ENCODE peak calls at places on chromosomes 6 and 20, in four cellular contexts. G is K562, A is HepG2, O is SK-N-SH. X is an unnamed sample.

GRCh38 chr6:8064638-8065518 is 689 bp upstream of the BLOC1S5 start:
- DNase-seq in O (no peak), G (no peak), A (peak), X (no peak)

GRCh38 chr6:113697642-113698410 is 159.3 kb upstream of the MARCKS start:
- DNase-seq in A (no peak), O (no peak), G (no peak), X (no peak)

GRCh38 chr6:117908246-117909107 is 1.4 kb downstream of the SLC35F1 start:
- DNase-seq in G (no peak), A (no peak), O (no peak), X (peak)

GRCh38 chr6:10210052-10210451 is 204.8 kb downstream of the TFAP2A start:
- DNase-seq in O (no peak), A (no peak), G (no peak), X (no peak)

GRCh38 chr20:19371112-19371511 is 158.7 kb downstream of the SLC24A3 start:
- DNase-seq in A (no peak), O (no peak), G (no peak), X (no peak)

GRCh38 chr20:63215101-63216040 is 560 bp downstream of the YTHDF1 start:
- DNase-seq in A (peak), G (peak), O (peak), X (peak)

GRCh38 chr20:63958964-63959698 is 2.9 kb upstream of the UCKL1 start:
- DNase-seq in O (no peak), G (no peak), A (no peak), X (no peak)

GRCh38 chr6:123027392-123027791 is 31.4 kb downstream of the CLVS2 start:
- DNase-seq in O (no peak), A (no peak), G (no peak), X (no peak)

GRCh38 chr6:106628658-106629102 is 618 bp downstream of the RTN4IP1 start:
- DNase-seq in O (no peak), G (no peak), A (peak), X (no peak)

GRCh38 chr20:51365670-51366069 is 176.8 kb downstream of the NFATC2 start:
- DNase-seq in G (no peak), O (no peak), A (no peak), X (no peak)

GRCh38 chr6:63649269-63649668 is 13.7 kb downstream of the PHF3 start:
- DNase-seq in O (no peak), G (no peak), A (no peak), X (no peak)

GRCh38 chr6:401994-402640 is 10.6 kb downstream of the IRF4 start:
- DNase-seq in A (no peak), G (no peak), O (no peak), X (no peak)

GRCh38 chr6:5763871-5764270 is 242.9 kb downstream of the NRN1 start:
- DNase-seq in A (no peak), G (no peak), O (no peak), X (no peak)

GRCh38 chr20:5835870-5836269 is 85.7 kb downstream of the SHLD1 start:
- DNase-seq in O (no peak), G (no peak), A (no peak), X (no peak)

GRCh38 chr20:50690979-50691584 is at the start of gene RIPOR3:
- DNase-seq in O (peak), G (peak), A (no peak), X (peak)

GRCh38 chr6:15017251-15017650 is 228.6 kb upstream of the JARID2 start:
- DNase-seq in G (peak), O (no peak), A (no peak), X (peak)

GRCh38 chr20:42686057-42686456 is 503.6 kb downstream of the PTPRT start:
- DNase-seq in O (no peak), A (no peak), G (no peak), X (no peak)

GRCh38 chr6:45376310-45377040 is 1.3 kb downstream of the SUPT3H start:
- DNase-seq in G (no peak), A (no peak), O (no peak), X (no peak)

GRCh38 chr20:4949833-4950178 is 51.5 kb downstream of the SLC23A2 start:
- DNase-seq in O (peak), A (peak), G (peak), X (no peak)

GRCh38 chr6:31426395-31426794 is 23.0 kb downstream of the MICA start:
- DNase-seq in G (no peak), A (no peak), O (no peak), X (no peak)

GRCh38 chr6:111663232-111663631 is 57.6 kb upstream of the TRAF3IP2 start:
- DNase-seq in O (peak), A (no peak), G (no peak), X (peak)

GRCh38 chr6:13398081-13398406 is 69.7 kb upstream of the TBC1D7 start:
- DNase-seq in A (no peak), O (no peak), G (no peak), X (no peak)

GRCh38 chr6:143555071-143555492 is 43.6 kb upstream of the FUCA2 start:
- DNase-seq in G (peak), A (no peak), O (peak), X (no peak)

GRCh38 chr6:119562168-119562567 is 212.6 kb upstream of the MAN1A1 start:
- DNase-seq in O (no peak), G (no peak), A (no peak), X (no peak)

GRCh38 chr6:121867095-121867494 is 431.6 kb downstream of the GJA1 start:
- DNase-seq in O (no peak), A (no peak), G (no peak), X (no peak)

GRCh38 chr20:30816182-30816645 is 441.2 kb upstream of the DEFB115 start:
- DNase-seq in G (peak), A (no peak), O (peak), X (peak)

GRCh38 chr6:125670586-125670985 is 78.8 kb upstream of the HEY2 start:
- DNase-seq in O (no peak), G (no peak), A (no peak), X (peak)

GRCh38 chr6:90835584-90836212 is 248.8 kb upstream of the MAP3K7 start:
- DNase-seq in O (no peak), A (no peak), G (no peak), X (no peak)

GRCh38 chr20:37511605-37512275 is 9.3 kb upstream of the NNAT start:
- DNase-seq in G (no peak), A (no peak), O (no peak), X (no peak)

GRCh38 chr20:58407966-58408557 is 19.0 kb downstream of the VAPB start:
- DNase-seq in G (no peak), A (no peak), O (no peak), X (no peak)

GRCh38 chr6:55794136-55794812 is 81.1 kb downstream of the BMP5 start:
- DNase-seq in A (no peak), G (no peak), O (no peak), X (no peak)

GRCh38 chr6:164690241-164690640 is 619.2 kb downstream of the C6orf118 start:
- DNase-seq in O (no peak), A (no peak), G (no peak), X (no peak)

GRCh38 chr6:64238071-64238470 is 602.5 kb downstream of the PHF3 start:
- DNase-seq in A (no peak), G (no peak), O (no peak), X (no peak)

GRCh38 chr6:43768983-43769525 is 957 bp upstream of the VEGFA start:
- DNase-seq in A (no peak), O (peak), G (no peak), X (peak)

GRCh38 chr6:67952121-67952520 is 683.0 kb upstream of the ADGRB3 start:
- DNase-seq in O (no peak), G (no peak), A (no peak), X (no peak)

GRCh38 chr6:97705568-97705967 is 422.6 kb upstream of the MMS22L start:
- DNase-seq in A (peak), G (no peak), O (peak), X (peak)

GRCh38 chr6:145845557-145845956 is 31.0 kb upstream of the FBXO30 start:
- DNase-seq in A (no peak), G (no peak), O (no peak), X (no peak)
- TF ChIP-seq FOXJ3 in A (no peak), G (no peak), O (no peak), X (no peak)

GRCh38 chr20:17878912-17879602 is 89.5 kb downstream of the SNX5 start:
- DNase-seq in G (peak), O (no peak), A (no peak), X (no peak)
- TF ChIP-seq FOXJ3 in G (no peak), O (no peak), A (no peak), X (no peak)

GRCh38 chr6:2021713-2022125 is 223.7 kb downstream of the GMDS start:
- DNase-seq in G (no peak), A (no peak), O (no peak), X (no peak)

GRCh38 chr6:2016040-2016439 is 229.4 kb downstream of the GMDS start:
- DNase-seq in O (no peak), A (no peak), G (no peak), X (no peak)

GRCh38 chr6:2026133-2026532 is 219.3 kb downstream of the GMDS start:
- DNase-seq in G (no peak), O (no peak), A (no peak), X (no peak)

GRCh38 chr6:2019051-2019450 is 226.4 kb downstream of the GMDS start:
- DNase-seq in O (no peak), G (no peak), A (no peak), X (no peak)

DNA sequence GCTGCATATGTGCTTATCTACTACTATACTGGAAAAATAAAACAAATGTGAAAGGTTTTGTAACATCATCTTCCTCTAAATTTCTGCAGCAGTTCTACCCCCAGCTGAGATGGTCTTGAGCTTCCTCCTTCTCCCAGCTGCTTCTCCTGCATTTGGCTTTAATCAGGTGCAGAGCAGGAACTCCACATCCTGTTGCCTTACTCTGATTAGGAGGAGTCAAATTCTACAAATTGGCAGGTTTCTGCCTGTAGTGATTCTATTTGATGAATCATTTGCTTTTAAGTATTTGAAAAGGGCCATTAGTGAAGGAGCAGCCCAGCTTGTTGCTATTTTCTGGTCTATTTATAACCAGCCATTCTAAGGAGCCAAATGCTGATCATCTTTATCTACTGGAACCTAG is 224.5 kb downstream of the GMDS start:
- DNase-seq in O (no peak), A (no peak), G (no peak), X (no peak)
- TF ChIP-seq FOXJ3 in O (no peak), A (no peak), G (no peak), X (no peak)

DNA sequence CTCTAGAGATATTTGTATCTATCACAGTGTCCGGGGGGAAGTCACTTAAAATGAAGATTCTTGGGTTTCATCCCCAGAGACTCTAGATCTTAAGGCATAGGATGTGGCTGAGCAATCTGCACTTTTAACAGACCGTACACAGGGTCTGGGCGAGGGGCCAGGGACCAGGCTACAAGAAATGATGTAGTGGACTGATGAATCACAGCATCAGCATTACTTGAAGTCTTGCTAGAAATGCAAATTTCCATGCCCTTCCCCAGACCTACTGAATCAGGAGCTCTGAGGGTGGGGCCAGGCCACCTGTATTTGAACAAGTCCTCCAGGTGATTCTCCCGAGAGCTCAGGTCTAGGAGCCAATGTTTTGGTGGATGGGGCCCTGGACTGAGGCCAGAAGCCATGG is 168.4 kb downstream of the DOK5 start:
- DNase-seq in G (no peak), A (no peak), O (no peak), X (no peak)
- TF ChIP-seq FOXJ3 in G (no peak), A (no peak), O (no peak), X (no peak)

GRCh38 chr6:169800668-169801395 is 49.4 kb downstream of the ERMARD start:
- DNase-seq in O (no peak), G (no peak), A (peak), X (no peak)

GRCh38 chr6:169803291-169803811 is 51.9 kb downstream of the ERMARD start:
- DNase-seq in G (no peak), A (no peak), O (no peak), X (no peak)

GRCh38 chr6:169800116-169800667 is 48.8 kb downstream of the ERMARD start:
- DNase-seq in A (peak), G (no peak), O (no peak), X (no peak)

GRCh38 chr6:169802790-169803189 is 51.4 kb downstream of the ERMARD start:
- DNase-seq in A (no peak), G (no peak), O (no peak), X (no peak)

GRCh38 chr6:169801396-169802160 is 50.2 kb downstream of the ERMARD start:
- DNase-seq in A (no peak), G (no peak), O (no peak), X (no peak)
- TF ChIP-seq FOXJ3 in A (no peak), G (no peak), O (no peak), X (no peak)

DNA sequence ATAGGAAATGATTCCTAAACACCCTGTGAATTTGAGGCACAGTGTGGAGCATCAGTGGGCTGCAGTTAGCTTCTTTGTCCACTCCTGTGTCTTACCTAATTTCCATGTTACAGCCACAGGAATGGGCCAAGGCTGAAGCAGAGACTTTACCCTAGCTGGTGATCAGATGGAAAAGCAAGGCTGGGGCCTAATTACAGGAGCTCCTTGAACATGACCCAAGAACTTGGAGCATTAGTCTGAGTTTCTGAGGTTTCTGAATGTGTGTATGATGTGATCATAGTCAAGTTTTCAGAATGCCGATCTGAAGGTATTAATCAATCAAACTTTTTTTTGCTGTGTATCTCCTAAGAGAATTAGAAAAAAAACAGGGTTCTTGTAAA is 18.0 kb downstream of the HECA start:
- DNase-seq in O (no peak), G (no peak), A (no peak), X (no peak)
- TF ChIP-seq FOXJ3 in O (no peak), G (no peak), A (no peak), X (no peak)

GRCh38 chr6:93975159-93975558 is 555.8 kb upstream of the EPHA7 start:
- DNase-seq in O (no peak), G (no peak), A (no peak), X (no peak)
- TF ChIP-seq FOXJ3 in O (no peak), G (no peak), A (no peak), X (no peak)

GRCh38 chr6:133985970-133986369 is 32.9 kb downstream of the TBPL1 start:
- DNase-seq in O (no peak), G (no peak), A (no peak), X (no peak)
- TF ChIP-seq FOXJ3 in O (no peak), G (no peak), A (no peak), X (no peak)